ENCODE peak calls at places on chromosome 21, in six cellular contexts. R, P, Z, T, K and Q are unnamed samples.

GRCh38 chr21:38797470-38797869 is 8.3 kb upstream of the ETS2 start:
- DNase-seq in T (peak), Z (no peak), R (peak), K (no peak), P (no peak), Q (no peak)

GRCh38 chr21:41899431-41900202 is 20.5 kb upstream of the PRDM15 start:
- DNase-seq in Z (peak), R (no peak), K (no peak), T (no peak), P (no peak), Q (no peak)

GRCh38 chr21:23016617-23017016 is 2018.4 kb downstream of the NCAM2 start:
- DNase-seq in Z (no peak), P (no peak), T (peak), K (no peak), R (no peak), Q (no peak)

GRCh38 chr21:41098481-41098880 is 69.5 kb upstream of the BACE2 start:
- DNase-seq in T (no peak), K (no peak), Z (no peak), P (no peak), R (no peak), Q (no peak)

GRCh38 chr21:14452031-14452778 is 69.3 kb upstream of the HSPA13 start:
- DNase-seq in T (no peak), R (no peak), K (no peak), P (no peak), Z (no peak), Q (no peak)

GRCh38 chr21:29149771-29150425 is 19.5 kb downstream of the MAP3K7CL start:
- DNase-seq in Z (no peak), T (no peak), R (no peak), P (no peak), K (no peak), Q (peak)

GRCh38 chr21:29075706-29076447 is 2.4 kb upstream of the CCT8 start:
- DNase-seq in Z (no peak), K (no peak), T (no peak), P (no peak), R (no peak), Q (no peak)

GRCh38 chr21:42579456-42580075 is 65.9 kb downstream of the SLC37A1 start:
- DNase-seq in P (peak), T (no peak), K (no peak), R (no peak), Z (no peak), Q (no peak)

GRCh38 chr21:42833439-42833815 is 45.9 kb downstream of the WDR4 start:
- DNase-seq in K (peak), R (peak), T (peak), Z (peak), P (no peak), Q (no peak)

GRCh38 chr21:20329636-20330035 is 668.6 kb upstream of the NCAM2 start:
- DNase-seq in K (no peak), Z (no peak), R (no peak), P (no peak), T (no peak), Q (no peak)

GRCh38 chr21:27476696-27477095 is 509.8 kb upstream of the ADAMTS5 start:
- DNase-seq in P (no peak), K (no peak), R (no peak), Z (no peak), T (no peak), Q (peak)

GRCh38 chr21:39834543-39834942 is 32.7 kb upstream of the PCP4 start:
- DNase-seq in T (no peak), K (no peak), Z (no peak), R (no peak), P (no peak), Q (no peak)

GRCh38 chr21:41226853-41227252 is 58.9 kb downstream of the BACE2 start:
- DNase-seq in R (no peak), P (no peak), K (no peak), T (no peak), Z (no peak), Q (no peak)

GRCh38 chr21:42666023-42666747 is 12.8 kb downstream of the PDE9A start:
- DNase-seq in R (peak), T (peak), K (no peak), P (no peak), Z (peak), Q (no peak)

GRCh38 chr21:31580866-31581276 is 78.6 kb upstream of the SOD1 start:
- DNase-seq in P (peak), T (peak), Z (peak), R (peak), K (no peak), Q (peak)

GRCh38 chr21:39867198-39867650 is at the start of gene PCP4:
- DNase-seq in K (no peak), R (peak), P (no peak), T (peak), Z (no peak), Q (peak)

GRCh38 chr21:16496594-16496993 is 766.8 kb downstream of the USP25 start:
- DNase-seq in R (no peak), T (no peak), Z (no peak), K (no peak), P (no peak), Q (peak)

GRCh38 chr21:39645331-39645730 is 32.6 kb downstream of the B3GALT5 start:
- DNase-seq in P (no peak), R (no peak), K (peak), Z (no peak), T (no peak), Q (no peak)

GRCh38 chr21:20004353-20004752 is 993.9 kb upstream of the NCAM2 start:
- DNase-seq in K (no peak), Z (no peak), T (no peak), P (no peak), R (no peak), Q (no peak)

GRCh38 chr21:41888749-41889376 is 9.7 kb upstream of the PRDM15 start:
- DNase-seq in R (no peak), Z (no peak), T (no peak), K (no peak), P (no peak), Q (no peak)

GRCh38 chr21:25176637-25177412 is 430.5 kb downstream of the MRPL39 start:
- DNase-seq in K (no peak), Z (peak), R (no peak), T (no peak), P (no peak), Q (no peak)

GRCh38 chr21:16059981-16060380 is 330.2 kb downstream of the USP25 start:
- DNase-seq in Z (no peak), P (no peak), K (no peak), R (no peak), T (no peak), Q (no peak)

GRCh38 chr21:41620541-41620940 is 112.6 kb upstream of the TMPRSS2 start:
- DNase-seq in Z (no peak), T (no peak), K (no peak), P (no peak), R (no peak), Q (no peak)

GRCh38 chr21:29114765-29115164 is 15.7 kb upstream of the MAP3K7CL start:
- DNase-seq in P (no peak), Z (no peak), R (no peak), T (no peak), K (no peak), Q (peak)

GRCh38 chr21:40615503-40616376 is 231.2 kb downstream of the DSCAM start:
- DNase-seq in T (no peak), Z (no peak), P (no peak), K (no peak), R (no peak), Q (no peak)

GRCh38 chr21:14114251-14114650 is 96.5 kb downstream of the LIPI start:
- DNase-seq in R (peak), P (no peak), T (no peak), K (no peak), Z (no peak), Q (no peak)

GRCh38 chr21:31470896-31471694 is 127.0 kb upstream of the TIAM1 start:
- DNase-seq in K (no peak), T (no peak), Z (no peak), R (no peak), P (no peak), Q (no peak)

GRCh38 chr21:30813174-30813573 is at the start of gene KRTAP8-1:
- DNase-seq in T (no peak), P (no peak), R (no peak), Z (no peak), K (no peak), Q (no peak)

GRCh38 chr21:27388835-27389234 is 421.9 kb upstream of the ADAMTS5 start:
- DNase-seq in T (no peak), P (no peak), R (no peak), Z (no peak), K (no peak), Q (no peak)

GRCh38 chr21:30714436-30714835 is 4.1 kb downstream of the KRTAP21-3 start:
- DNase-seq in R (no peak), K (no peak), T (no peak), P (no peak), Z (no peak), Q (no peak)

GRCh38 chr21:25885880-25886279 is 151.1 kb downstream of the GABPA start:
- DNase-seq in K (no peak), P (no peak), T (no peak), Z (no peak), R (no peak), Q (peak)

GRCh38 chr21:44331209-44331608 is 8.0 kb downstream of the CFAP410 start:
- DNase-seq in K (no peak), T (no peak), R (no peak), P (no peak), Z (no peak), Q (no peak)
- TF ChIP-seq CTCF in K (no peak), T (no peak), R (no peak), P (no peak), Z (no peak), Q (no peak)

DNA sequence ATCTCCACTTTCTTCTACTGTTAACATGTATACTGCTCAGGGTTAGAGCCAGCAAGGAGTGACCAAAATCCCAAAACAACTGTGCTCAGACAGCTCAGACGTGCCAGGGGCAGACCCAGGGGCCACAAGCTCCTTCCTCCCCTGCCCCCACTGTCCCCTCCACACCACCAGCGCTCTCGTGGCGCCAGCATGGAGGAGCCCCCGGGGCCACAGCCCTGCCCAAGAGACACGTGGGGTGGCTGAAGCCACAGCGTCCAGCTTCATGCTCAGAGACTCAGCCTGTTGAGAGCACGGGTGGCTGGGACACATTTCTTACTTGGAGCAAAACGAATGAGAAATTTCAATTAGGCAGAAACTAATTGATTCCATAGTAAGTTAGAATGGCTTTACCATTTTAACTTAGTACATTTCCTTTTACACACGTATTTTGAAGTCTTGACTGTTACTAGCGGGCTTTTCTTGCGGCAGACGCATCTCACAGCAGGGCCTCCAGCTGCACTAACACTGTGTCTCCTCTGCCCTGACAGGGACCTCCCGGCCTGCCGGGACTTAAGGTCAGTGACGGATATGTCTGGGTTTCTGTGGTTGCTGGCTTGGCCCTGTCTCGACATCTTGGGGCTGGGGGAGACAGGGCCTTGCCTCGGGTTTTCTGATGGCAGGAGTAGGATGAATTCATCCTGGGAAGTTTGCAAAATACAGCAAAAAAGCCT is 54.2 kb downstream of the SLC19A1 start:
- DNase-seq in P (no peak), Z (no peak), R (no peak), K (no peak), T (no peak), Q (no peak)
- TF ChIP-seq CTCF in P (no peak), Z (no peak), R (no peak), K (no peak), T (no peak), Q (no peak)

DNA sequence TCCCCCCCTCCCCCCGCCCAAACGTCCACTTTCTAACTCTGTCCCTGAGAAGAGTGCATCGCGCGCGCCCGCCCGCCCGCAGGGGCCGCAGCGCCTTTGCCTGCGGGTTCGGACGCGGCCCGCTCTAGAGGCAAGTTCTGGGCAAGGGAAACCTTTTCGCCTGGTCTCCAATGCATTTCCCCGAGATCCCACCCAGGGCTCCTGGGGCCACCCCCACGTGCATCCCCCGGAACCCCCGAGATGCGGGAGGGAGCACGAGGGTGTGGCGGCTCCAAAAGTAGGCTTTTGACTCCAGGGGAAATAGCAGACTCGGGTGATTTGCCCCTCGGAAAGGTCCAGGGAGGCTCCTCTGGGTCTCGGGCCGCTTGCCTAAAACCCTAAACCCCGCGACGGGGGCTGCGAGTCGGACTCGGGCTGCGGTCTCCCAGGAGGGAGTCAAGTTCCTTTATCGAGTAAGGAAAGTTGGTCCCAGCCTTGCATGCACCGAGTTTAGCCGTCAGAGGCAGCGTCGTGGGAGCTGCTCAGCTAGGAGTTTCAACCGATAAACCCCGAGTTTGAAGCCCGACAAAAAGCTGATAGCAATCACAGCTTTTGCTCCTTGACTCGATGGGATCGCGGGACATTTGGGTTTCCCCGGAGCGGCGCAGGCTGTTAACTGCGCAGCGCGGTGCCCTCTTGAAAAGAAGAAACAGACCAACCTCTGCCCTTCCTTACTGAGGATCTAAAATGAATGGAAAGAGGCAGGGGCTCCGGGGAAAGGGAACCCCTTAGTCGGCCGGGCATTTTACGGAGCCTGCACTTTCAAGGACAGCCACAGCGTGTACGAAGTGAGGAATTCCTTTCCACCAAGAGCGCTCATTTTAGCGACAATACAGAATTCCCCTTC is 158.1 kb downstream of the RUNX1 start:
- DNase-seq in P (no peak), Z (no peak), R (peak), K (peak), T (no peak), Q (peak)
- TF ChIP-seq CTCF in P (no peak), Z (no peak), R (no peak), K (no peak), T (no peak), Q (no peak)

DNA sequence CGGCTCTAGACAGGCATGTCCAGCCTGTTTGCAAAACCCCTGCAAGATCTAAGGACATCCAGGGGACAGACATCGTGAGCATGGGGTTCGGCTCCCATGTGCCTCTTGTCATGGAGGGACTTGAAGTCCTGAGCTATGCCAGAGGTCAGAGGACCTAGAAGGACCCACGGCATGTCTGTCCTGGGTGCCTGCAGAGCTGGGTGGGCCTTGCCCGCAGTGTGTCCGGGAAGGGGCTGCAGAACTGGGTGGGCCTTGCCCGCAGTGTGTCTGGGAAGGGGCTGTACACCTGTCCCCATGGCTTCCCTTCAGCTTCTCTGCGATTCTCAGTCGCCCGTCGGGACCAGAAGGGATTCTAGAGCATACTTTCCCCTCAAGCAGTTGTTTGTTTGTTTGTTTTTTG is 20.0 kb upstream of the TRAPPC10 start:
- DNase-seq in T (no peak), R (no peak), K (no peak), Z (no peak), P (no peak), Q (no peak)
- TF ChIP-seq CTCF in T (no peak), R (no peak), K (no peak), Z (no peak), P (no peak), Q (no peak)

DNA sequence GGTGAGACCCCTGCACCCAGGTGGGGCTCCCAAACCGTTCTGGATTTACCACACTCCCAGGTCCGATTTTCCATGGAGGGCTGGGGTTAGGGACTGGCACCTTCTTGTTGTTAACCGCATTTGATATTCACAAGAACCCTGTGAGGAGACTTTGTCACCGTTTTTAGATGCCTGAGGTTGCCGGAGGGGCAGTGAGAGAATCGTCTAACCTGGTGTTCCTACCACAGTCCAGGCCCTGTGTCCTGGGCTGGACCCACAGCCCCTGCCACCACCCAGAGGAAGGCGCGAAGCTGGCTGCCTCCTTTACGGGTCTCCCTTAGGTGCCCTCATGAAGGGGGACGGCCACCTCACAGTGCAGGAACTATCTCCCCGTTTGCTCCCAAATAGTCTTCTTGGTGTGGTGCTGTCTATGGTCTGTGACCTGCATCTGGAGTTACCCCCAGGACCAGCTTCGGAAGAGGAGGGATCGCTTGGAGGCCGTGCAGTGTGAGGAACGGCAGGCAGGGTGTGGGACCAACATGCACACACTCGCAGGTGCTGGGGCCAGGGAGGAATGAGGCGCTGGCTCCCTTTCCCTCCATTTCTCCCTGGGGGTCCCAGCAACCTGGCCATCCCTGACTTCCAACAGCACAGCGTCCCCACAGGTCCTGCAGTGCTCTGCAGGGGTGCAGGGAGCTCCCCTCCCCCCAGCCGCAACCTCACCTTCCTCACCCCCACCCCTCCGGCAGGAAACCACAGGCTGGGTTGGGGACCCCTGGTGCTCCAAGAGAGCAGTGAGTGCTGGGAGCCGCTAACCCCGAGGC is 7.0 kb downstream of the SIM2 start:
- DNase-seq in P (no peak), T (no peak), Z (peak), K (peak), R (no peak), Q (no peak)
- TF ChIP-seq CTCF in P (no peak), T (no peak), Z (peak), K (no peak), R (no peak), Q (no peak)

GRCh38 chr21:37704751-37705150 is 211.5 kb downstream of the KCNJ6 start:
- DNase-seq in R (no peak), Z (no peak), T (no peak), K (no peak), P (no peak), Q (no peak)

GRCh38 chr21:37699024-37699770 is 217.1 kb downstream of the KCNJ6 start:
- DNase-seq in R (no peak), K (no peak), P (no peak), T (no peak), Z (no peak), Q (no peak)

GRCh38 chr21:37696936-37697335 is 219.3 kb downstream of the KCNJ6 start:
- DNase-seq in K (no peak), Z (no peak), R (no peak), T (no peak), P (no peak), Q (no peak)

GRCh38 chr21:37702241-37702640 is 214.0 kb downstream of the KCNJ6 start:
- DNase-seq in R (no peak), T (no peak), Z (no peak), P (no peak), K (no peak), Q (no peak)

DNA sequence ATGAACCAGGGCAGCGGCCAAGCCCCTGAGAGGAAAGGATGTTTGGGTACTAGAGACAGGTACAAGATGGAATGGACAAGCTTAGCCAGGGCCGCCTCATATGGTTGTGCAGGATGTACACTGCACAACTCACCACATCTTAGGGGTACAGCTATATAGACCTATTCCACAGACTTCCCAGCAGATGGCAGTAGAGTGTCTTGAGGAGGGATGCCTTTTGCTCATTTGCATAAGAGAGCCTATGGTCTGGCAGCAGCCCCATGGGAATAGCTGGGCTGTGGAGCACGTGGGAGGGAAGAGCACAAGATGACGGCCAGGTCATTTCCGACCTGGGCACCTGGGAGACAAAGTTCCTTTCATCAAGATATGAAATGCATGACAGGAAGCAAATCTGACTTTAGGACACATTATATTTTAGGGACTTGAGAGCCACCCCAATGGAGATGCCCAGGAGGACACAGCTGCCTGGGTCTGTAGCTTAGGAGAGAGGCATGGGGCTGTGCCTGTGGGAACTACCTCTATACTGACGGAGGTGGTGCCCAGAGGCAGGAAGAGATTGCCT is 215.5 kb downstream of the KCNJ6 start:
- DNase-seq in R (peak), T (peak), P (peak), K (no peak), Z (peak), Q (peak)
- TF ChIP-seq CTCF in R (peak), T (peak), P (peak), K (peak), Z (peak), Q (peak)